ENCODE peak calls at places on chromosomes 7 and 10, in six cellular contexts. T is lung; V is CD4-positive, alpha-beta memory T cell; Y is adrenal gland; I is A549; Z is sigmoid colon. G is an unnamed sample. For H3K9me3, the result is how much of the 10 kb centered on the place peaks cover.

GRCh38 chr7:26533163-26533562 is 241.5 kb downstream of the SNX10 start:
- DNase-seq in T (no peak), V (no peak), Y (no peak), I (no peak), Z (no peak), G (no peak)

GRCh38 chr10:79061441-79062315 is 7.1 kb upstream of the ZMIZ1 start:
- DNase-seq in T (no peak), V (no peak), Y (peak), I (no peak), Z (peak), G (no peak)

GRCh38 chr7:151425670-151426075 is 14.3 kb downstream of the CRYGN start:
- DNase-seq in T (no peak), V (no peak), Y (no peak), I (no peak), Z (no peak), G (no peak)

GRCh38 chr10:118324140-118324539 is 18.0 kb downstream of the FAM204A start:
- DNase-seq in T (no peak), V (no peak), Y (no peak), I (no peak), Z (no peak), G (no peak)

GRCh38 chr10:84820596-84820995 is 492.2 kb downstream of the CCSER2 start:
- DNase-seq in T (no peak), V (no peak), Y (no peak), I (no peak), Z (no peak), G (no peak)

GRCh38 chr10:7484456-7485266 is 73.8 kb upstream of the SFMBT2 start:
- DNase-seq in T (no peak), V (peak), Y (no peak), I (no peak), Z (no peak), G (no peak)

GRCh38 chr7:29565186-29565540 is 1.5 kb downstream of the PRR15 start:
- DNase-seq in T (no peak), V (no peak), Y (no peak), I (no peak), Z (no peak), G (no peak)

GRCh38 chr10:98892523-98892922 is 343.1 kb downstream of the HPSE2 start:
- DNase-seq in T (no peak), V (no peak), Y (no peak), I (no peak), Z (no peak), G (no peak)

GRCh38 chr7:88396948-88397322 is 90.2 kb upstream of the STEAP4 start:
- DNase-seq in T (no peak), V (no peak), Y (no peak), I (no peak), Z (no peak), G (no peak)

GRCh38 chr10:22550732-22551131 is 163.6 kb downstream of the PIP4K2A start:
- DNase-seq in T (no peak), V (peak), Y (peak), I (peak), Z (no peak), G (peak)

GRCh38 chr10:17249820-17250219 is 21.8 kb downstream of the VIM start:
- DNase-seq in T (no peak), V (no peak), Y (no peak), I (no peak), Z (no peak), G (no peak)

GRCh38 chr10:95312264-95312663 is 21.5 kb upstream of the PDLIM1 start:
- DNase-seq in T (no peak), V (no peak), Y (peak), I (no peak), Z (peak), G (no peak)

GRCh38 chr7:27784399-27785053 is 44.6 kb downstream of the TAX1BP1 start:
- DNase-seq in T (no peak), V (peak), Y (no peak), I (peak), Z (no peak), G (no peak)

DNA sequence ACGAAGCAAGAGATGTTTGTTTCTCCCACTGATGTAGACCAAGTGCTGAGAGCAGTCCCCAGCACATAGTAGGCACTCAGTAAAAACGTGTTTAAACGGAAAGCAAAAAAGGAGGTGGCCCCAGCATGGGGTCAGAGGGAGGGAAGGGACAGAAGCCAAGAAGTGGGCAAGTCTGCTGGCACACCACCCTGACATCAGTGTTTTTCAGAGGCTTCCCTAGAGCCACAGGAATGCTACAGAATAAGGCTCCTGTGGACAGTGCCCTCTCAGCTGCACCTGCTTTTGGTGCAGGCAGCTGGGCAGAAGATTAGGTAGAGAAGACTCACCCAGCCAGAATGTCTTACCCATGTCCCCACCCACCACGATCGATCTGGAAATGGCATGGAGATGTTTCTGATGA is 8.3 kb upstream of the ANKRD1 start:
- DNase-seq in T (no peak), V (no peak), Y (no peak), I (no peak), Z (no peak), G (no peak)
- H3K9me3 ChIP-seq in T (under half), V (under half), Y (under half), I (under half), Z (under half), G (under half)

GRCh38 chr7:157727964-157728615 is 391.3 kb downstream of the DNAJB6 start:
- DNase-seq in T (no peak), V (no peak), Y (no peak), I (no peak), Z (no peak), G (no peak)
- H3K9me3 ChIP-seq in T (under half), V (under half), Y (under half), I (under half), Z (under half), G (under half)

GRCh38 chr10:9733764-9734163 is 1283.9 kb upstream of the CELF2 start:
- DNase-seq in T (no peak), V (no peak), Y (no peak), I (no peak), Z (no peak), G (no peak)

GRCh38 chr10:9734218-9734617 is 1283.5 kb upstream of the CELF2 start:
- DNase-seq in T (no peak), V (no peak), Y (no peak), I (no peak), Z (no peak), G (no peak)

GRCh38 chr10:9735731-9736130 is 1281.9 kb upstream of the CELF2 start:
- DNase-seq in T (no peak), V (no peak), Y (no peak), I (no peak), Z (no peak), G (no peak)
- H3K9me3 ChIP-seq in T (under half), V (under half), Y (under half), I (under half), Z (under half), G (under half)

GRCh38 chr10:32731527-32731926 is 226.5 kb downstream of the ITGB1 start:
- DNase-seq in T (no peak), V (no peak), Y (no peak), I (no peak), Z (no peak), G (no peak)
- H3K9me3 ChIP-seq in T (under half), V (under half), Y (under half), I (under half), Z (under half), G (under half)

GRCh38 chr7:46468753-46469356 is 547.8 kb upstream of the IGFBP3 start:
- DNase-seq in T (no peak), V (no peak), Y (no peak), I (no peak), Z (no peak), G (no peak)
- H3K9me3 ChIP-seq in T (half or more), V (under half), Y (under half), I (under half), Z (under half), G (under half)

GRCh38 chr7:158272091-158272490 is 315.5 kb downstream of the PTPRN2 start:
- DNase-seq in T (no peak), V (no peak), Y (no peak), I (no peak), Z (peak), G (no peak)

GRCh38 chr7:158268851-158269535 is 318.6 kb downstream of the PTPRN2 start:
- DNase-seq in T (no peak), V (no peak), Y (no peak), I (no peak), Z (peak), G (no peak)

GRCh38 chr7:158271646-158272045 is 316.0 kb downstream of the PTPRN2 start:
- DNase-seq in T (no peak), V (no peak), Y (no peak), I (no peak), Z (peak), G (no peak)

GRCh38 chr7:158270856-158271413 is 316.7 kb downstream of the PTPRN2 start:
- DNase-seq in T (no peak), V (no peak), Y (no peak), I (no peak), Z (peak), G (no peak)

DNA sequence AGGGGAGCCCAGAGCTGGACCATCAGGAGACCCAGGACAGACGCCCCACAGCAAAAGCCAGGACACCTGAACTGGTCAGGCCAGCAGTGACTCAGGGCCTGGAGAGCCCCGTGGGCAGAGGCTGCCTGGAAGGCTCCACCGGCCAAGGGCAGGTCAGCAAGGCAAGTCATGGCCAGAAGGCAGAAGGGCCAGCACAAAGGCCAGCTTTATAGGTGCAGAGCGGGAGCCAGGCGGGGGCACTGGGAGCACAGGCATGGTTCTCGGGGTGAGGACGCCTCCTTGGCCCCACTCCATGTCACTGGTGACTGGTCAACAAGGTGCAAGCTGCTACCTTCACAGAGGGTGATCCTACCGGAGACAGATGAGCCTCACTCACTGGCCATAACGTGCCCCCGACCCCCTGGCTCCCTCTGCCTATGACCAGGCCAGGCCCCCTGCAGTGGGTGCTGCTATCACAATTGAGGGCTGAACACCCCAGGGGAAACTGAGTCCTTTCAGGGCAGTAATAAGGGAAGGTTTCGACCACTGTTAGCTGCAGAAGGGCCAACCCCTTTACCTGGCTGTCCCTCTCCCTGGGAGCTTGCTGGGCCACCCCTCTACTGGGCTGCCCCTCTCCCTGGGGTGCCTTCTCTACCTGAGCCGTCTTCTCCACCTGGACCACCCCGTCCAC is 317.4 kb downstream of the PTPRN2 start:
- DNase-seq in T (no peak), V (no peak), Y (no peak), I (no peak), Z (peak), G (no peak)
- H3K9me3 ChIP-seq in T (under half), V (under half), Y (under half), I (under half), Z (under half), G (under half)

GRCh38 chr7:157558516-157558874 is 221.7 kb downstream of the DNAJB6 start:
- DNase-seq in T (no peak), V (no peak), Y (no peak), I (no peak), Z (peak), G (no peak)

GRCh38 chr7:157558875-157559595 is 222.2 kb downstream of the DNAJB6 start:
- DNase-seq in T (no peak), V (no peak), Y (no peak), I (no peak), Z (peak), G (no peak)

GRCh38 chr7:157557263-157557662 is 220.5 kb downstream of the DNAJB6 start:
- DNase-seq in T (no peak), V (no peak), Y (no peak), I (no peak), Z (peak), G (no peak)

GRCh38 chr7:157556339-157556944 is 219.6 kb downstream of the DNAJB6 start:
- DNase-seq in T (no peak), V (no peak), Y (no peak), I (no peak), Z (no peak), G (no peak)

GRCh38 chr7:157558061-157558460 is 221.3 kb downstream of the DNAJB6 start:
- DNase-seq in T (no peak), V (no peak), Y (no peak), I (no peak), Z (peak), G (no peak)
- H3K9me3 ChIP-seq in T (under half), V (under half), Y (under half), I (under half), Z (under half), G (under half)